ENCODE peak calls at places on chromosomes 2 and 18, in five cellular contexts. T is T-helper 9 cell, I is type B pancreatic cell, J is activated gamma-delta T cell treated with Interleukin-2 at 50 U/mL for 16 hours, D is neural crest cell. S is an unnamed sample.

GRCh38 chr2:50039445-50039844 is 885.1 kb upstream of the FSHR start:
- DNase-seq in T (no peak), D (no peak), I (no peak), J (no peak), S (no peak)

GRCh38 chr2:27627963-27628766 is 647 bp downstream of the CCDC121 start:
- DNase-seq in J (no peak), I (no peak), T (no peak), D (no peak), S (peak)

GRCh38 chr18:13120967-13121586 is 97.5 kb upstream of the LDLRAD4 start:
- DNase-seq in J (no peak), D (no peak), I (no peak), T (no peak), S (peak)

GRCh38 chr2:190871539-190871938 is 9.1 kb upstream of the GLS start:
- DNase-seq in I (no peak), T (no peak), J (no peak), D (no peak), S (no peak)

GRCh38 chr2:22694856-22695255 is 690.1 kb upstream of the KLHL29 start:
- DNase-seq in D (no peak), J (no peak), T (no peak), I (no peak), S (no peak)

GRCh38 chr2:109369671-109370191 is 240.7 kb downstream of the SH3RF3 start:
- DNase-seq in I (peak), D (no peak), J (no peak), T (no peak), S (no peak)

GRCh38 chr2:128812183-128812940 is 493.7 kb upstream of the HS6ST1 start:
- DNase-seq in I (no peak), J (no peak), T (no peak), D (no peak), S (peak)

GRCh38 chr2:74037379-74037860 is 52.7 kb downstream of the TET3 start:
- DNase-seq in T (no peak), I (no peak), D (no peak), J (no peak), S (peak)

GRCh38 chr18:48933578-48934399 is 17.0 kb downstream of the SMAD7 start:
- DNase-seq in I (no peak), J (no peak), T (no peak), D (no peak), S (peak)

GRCh38 chr18:23200751-23201150 is 65.5 kb downstream of the CABLES1 start:
- DNase-seq in T (no peak), I (no peak), D (no peak), J (no peak), S (no peak)

GRCh38 chr2:222318026-222318711 is 19.4 kb upstream of the PAX3 start:
- DNase-seq in I (no peak), D (peak), T (no peak), J (no peak), S (peak)

GRCh38 chr18:26470011-26470637 is 78.2 kb downstream of the KCTD1 start:
- DNase-seq in T (no peak), D (no peak), I (no peak), J (no peak), S (no peak)

GRCh38 chr2:126851756-126852155 is 46.9 kb upstream of the TEX51 start:
- DNase-seq in D (no peak), T (no peak), I (no peak), J (no peak), S (no peak)

GRCh38 chr2:120104002-120104467 is 91.2 kb downstream of the EPB41L5 start:
- DNase-seq in J (no peak), T (no peak), I (no peak), D (no peak), S (no peak)

GRCh38 chr2:47232738-47233415 is 77.8 kb upstream of the STPG4 start:
- DNase-seq in J (no peak), I (no peak), D (no peak), T (no peak), S (no peak)

GRCh38 chr2:232879618-232880494 is 9.8 kb downstream of the SNORC start:
- DNase-seq in I (no peak), J (no peak), T (no peak), D (no peak), S (no peak)

S was measured in Ammon's horn.